ENCODE peak calls at places on chromosomes 13 and 19, in five cellular contexts. L, G, R, W and E are unnamed samples.

GRCh38 chr19:39136225-39136940 is 10.8 kb downstream of the PAK4 start:
- DNase-seq in L (no peak), G (no peak), R (no peak), W (no peak), E (no peak)

GRCh38 chr13:112057736-112058518 is 9.0 kb upstream of the SOX1 start:
- DNase-seq in L (no peak), G (no peak), R (no peak), W (no peak), E (no peak)

GRCh38 chr13:73850104-73850898 is 283.9 kb downstream of the KLF12 start:
- DNase-seq in L (no peak), G (no peak), R (no peak), W (no peak), E (no peak)

GRCh38 chr19:50325310-50326100 is 3.7 kb downstream of the KCNC3 start:
- DNase-seq in L (no peak), G (peak), R (peak), W (peak), E (peak)

GRCh38 chr13:97723655-97724054 is 229.8 kb upstream of the IPO5 start:
- DNase-seq in L (no peak), G (no peak), R (no peak), W (no peak), E (no peak)

GRCh38 chr13:98013241-98013640 is 59.8 kb downstream of the IPO5 start:
- DNase-seq in L (no peak), G (no peak), R (no peak), W (no peak), E (no peak)

GRCh38 chr19:38649305-38650179 is 2.1 kb downstream of the ACTN4 start:
- DNase-seq in L (peak), G (no peak), R (no peak), W (no peak), E (no peak)

GRCh38 chr13:111328803-111329410 is 8.5 kb downstream of the TEX29 start:
- DNase-seq in L (no peak), G (no peak), R (no peak), W (no peak), E (no peak)

GRCh38 chr19:14408641-14409120 is 10.5 kb downstream of the DDX39A start:
- DNase-seq in L (no peak), G (no peak), R (no peak), W (no peak), E (no peak)

DNA sequence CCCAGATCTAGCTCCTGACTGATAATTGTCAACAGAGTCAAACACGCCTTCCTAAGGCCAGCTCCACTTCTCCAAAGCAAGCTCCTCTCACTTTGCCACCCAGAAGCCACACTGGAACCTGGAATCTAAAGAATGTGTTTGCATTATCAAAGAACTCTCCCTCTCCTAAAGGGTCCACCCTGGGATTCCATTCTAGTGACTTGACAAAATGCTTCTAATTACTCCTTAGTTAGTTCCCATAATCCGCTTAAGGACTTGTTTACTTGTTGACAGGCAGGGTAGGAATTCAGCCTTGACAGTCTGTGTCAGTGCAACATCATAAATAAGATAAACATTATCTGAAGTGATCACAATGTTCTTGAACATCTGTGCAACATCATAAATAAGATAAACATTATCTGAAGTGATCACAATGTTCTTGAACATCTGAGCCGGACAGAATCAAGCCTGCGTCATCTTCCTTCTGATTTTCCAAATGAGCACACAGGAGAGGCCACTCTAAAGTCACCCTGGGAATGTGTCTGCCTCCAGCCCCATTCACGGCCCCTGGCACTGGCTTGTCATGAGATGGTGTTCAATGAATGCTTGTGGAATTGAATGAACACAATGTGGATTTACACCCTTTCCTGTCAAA is 512.1 kb downstream of the IRS2 start:
- DNase-seq in L (no peak), G (no peak), R (no peak), W (no peak), E (no peak)
- TF ChIP-seq CTCF in L (no peak), G (no peak), R (no peak), W (no peak), E (no peak)

GRCh38 chr19:48872884-48873475 is 759 bp downstream of the PPP1R15A start:
- DNase-seq in L (peak), G (peak), R (peak), W (peak), E (no peak)
- TF ChIP-seq CTCF in L (no peak), G (no peak), R (no peak), W (no peak), E (no peak)

DNA sequence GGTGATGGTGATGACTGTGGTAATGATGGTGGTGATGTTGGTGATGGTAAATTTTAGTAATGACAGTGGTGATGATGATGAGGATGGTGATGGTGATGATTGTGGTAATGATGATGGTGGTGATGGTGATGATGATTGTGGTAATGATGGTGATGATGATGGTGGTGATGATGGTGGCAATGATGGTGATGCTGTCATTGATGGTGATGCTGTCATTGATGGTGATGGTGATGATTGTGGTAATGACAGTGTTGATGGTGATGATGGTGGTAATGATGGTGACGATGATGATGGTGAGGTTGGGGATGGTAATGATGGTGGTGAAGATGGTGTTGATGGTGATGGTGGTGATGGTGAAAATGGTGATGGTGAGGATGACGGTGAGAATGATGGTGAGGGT is 11.7 kb upstream of the BCAT2 start:
- DNase-seq in L (no peak), G (no peak), R (no peak), W (no peak), E (no peak)
- TF ChIP-seq CTCF in L (no peak), G (no peak), R (no peak), W (no peak), E (no peak)

GRCh38 chr19:13366529-13367143 is 139.6 kb downstream of the CACNA1A start:
- DNase-seq in L (no peak), G (no peak), R (no peak), W (peak), E (no peak)
- TF ChIP-seq CTCF in L (no peak), G (peak), R (no peak), W (peak), E (peak)

GRCh38 chr13:25406377-25406776 is 34.6 kb downstream of the ATP8A2 start:
- DNase-seq in L (no peak), G (no peak), R (no peak), W (no peak), E (no peak)
- TF ChIP-seq CTCF in L (no peak), G (no peak), R (no peak), W (no peak), E (peak)